ENCODE peak calls at places on chromosomes 2 and 18, in six cellular contexts. One of them, this sample, is unnamed.

GRCh38 chr2:148122788-148123187 is 101.9 kb downstream of the MBD5 start:
- DNase-seq in ovary: no peak
- DNase-seq in neural progenitor cell: no peak
- DNase-seq in WERI-Rb-1: no peak
- DNase-seq in lung: no peak
- DNase-seq in cardiac fibroblast: peak; percentile 78
- DNase-seq in this sample: no peak

GRCh38 chr2:182173944-182174622 is 188.4 kb downstream of the PPP1R1C start:
- DNase-seq in WERI-Rb-1: no peak
- DNase-seq in neural progenitor cell: no peak
- DNase-seq in cardiac fibroblast: no peak
- DNase-seq in ovary: no peak
- DNase-seq in lung: no peak
- DNase-seq in this sample: no peak

GRCh38 chr18:46772396-46772795 is 15.5 kb upstream of the ST8SIA5 start:
- DNase-seq in WERI-Rb-1: no peak
- DNase-seq in neural progenitor cell: no peak
- DNase-seq in lung: no peak
- DNase-seq in cardiac fibroblast: no peak
- DNase-seq in ovary: no peak
- DNase-seq in this sample: no peak

GRCh38 chr2:74606927-74607326 is 41.2 kb downstream of the M1AP start:
- DNase-seq in neural progenitor cell: no peak
- DNase-seq in lung: no peak
- DNase-seq in cardiac fibroblast: no peak
- DNase-seq in ovary: no peak
- DNase-seq in WERI-Rb-1: no peak
- DNase-seq in this sample: no peak

GRCh38 chr18:9048808-9049494 is 53.5 kb upstream of the NDUFV2 start:
- DNase-seq in lung: no peak
- DNase-seq in neural progenitor cell: no peak
- DNase-seq in ovary: no peak
- DNase-seq in cardiac fibroblast: peak; percentile 83
- DNase-seq in WERI-Rb-1: no peak
- DNase-seq in this sample: no peak

GRCh38 chr2:236928353-236929153 is 157.1 kb upstream of the COPS8 start:
- DNase-seq in ovary: no peak
- DNase-seq in neural progenitor cell: no peak
- DNase-seq in lung: no peak
- DNase-seq in cardiac fibroblast: no peak
- DNase-seq in WERI-Rb-1: no peak
- DNase-seq in this sample: no peak

GRCh38 chr2:7748717-7749415 is 831.7 kb downstream of the RNF144A start:
- DNase-seq in WERI-Rb-1: no peak
- DNase-seq in ovary: no peak
- DNase-seq in lung: no peak
- DNase-seq in cardiac fibroblast: peak; percentile 8
- DNase-seq in neural progenitor cell: no peak
- DNase-seq in this sample: no peak

GRCh38 chr2:184611221-184612085 is 13.1 kb downstream of the ZNF804A start:
- DNase-seq in lung: no peak
- DNase-seq in neural progenitor cell: no peak
- DNase-seq in cardiac fibroblast: peak; percentile 47
- DNase-seq in ovary: no peak
- DNase-seq in WERI-Rb-1: no peak
- DNase-seq in this sample: no peak

GRCh38 chr2:132884692-132885091 is 214.7 kb upstream of the LYPD1 start:
- DNase-seq in lung: no peak
- DNase-seq in neural progenitor cell: no peak
- DNase-seq in WERI-Rb-1: no peak
- DNase-seq in ovary: no peak
- DNase-seq in cardiac fibroblast: no peak
- DNase-seq in this sample: no peak

GRCh38 chr2:121377676-121378075 is 92.7 kb upstream of the TFCP2L1 start:
- DNase-seq in cardiac fibroblast: peak; percentile 37
- DNase-seq in ovary: no peak
- DNase-seq in lung: no peak
- DNase-seq in WERI-Rb-1: no peak
- DNase-seq in neural progenitor cell: no peak
- DNase-seq in this sample: no peak

GRCh38 chr2:133765693-133766092 is 197.4 kb upstream of the NCKAP5 start:
- DNase-seq in ovary: no peak
- DNase-seq in neural progenitor cell: no peak
- DNase-seq in lung: no peak
- DNase-seq in WERI-Rb-1: no peak
- DNase-seq in cardiac fibroblast: no peak
- DNase-seq in this sample: no peak

GRCh38 chr18:12377556-12378553 is 828 bp upstream of the AFG3L2 start:
- DNase-seq in WERI-Rb-1: no peak
- DNase-seq in lung: no peak
- DNase-seq in ovary: no peak
- DNase-seq in neural progenitor cell: peak; percentile 41
- DNase-seq in cardiac fibroblast: no peak
- DNase-seq in this sample: no peak

GRCh38 chr2:162291748-162292147 is 26.7 kb downstream of the IFIH1 start:
- DNase-seq in neural progenitor cell: no peak
- DNase-seq in lung: no peak
- DNase-seq in WERI-Rb-1: no peak
- DNase-seq in cardiac fibroblast: no peak
- DNase-seq in ovary: no peak
- DNase-seq in this sample: no peak

GRCh38 chr2:197677483-197677882 is 2.1 kb upstream of the RFTN2 start:
- DNase-seq in lung: no peak
- DNase-seq in ovary: no peak
- DNase-seq in WERI-Rb-1: no peak
- DNase-seq in cardiac fibroblast: peak; percentile 44
- DNase-seq in neural progenitor cell: no peak
- DNase-seq in this sample: no peak

GRCh38 chr2:5977477-5977876 is 285.3 kb downstream of the SOX11 start:
- DNase-seq in WERI-Rb-1: no peak
- DNase-seq in cardiac fibroblast: no peak
- DNase-seq in neural progenitor cell: no peak
- DNase-seq in ovary: no peak
- DNase-seq in lung: no peak
- DNase-seq in this sample: no peak

GRCh38 chr2:583666-584065 is 93.5 kb downstream of the TMEM18 start:
- DNase-seq in neural progenitor cell: no peak
- DNase-seq in WERI-Rb-1: no peak
- DNase-seq in cardiac fibroblast: no peak
- DNase-seq in ovary: no peak
- DNase-seq in lung: no peak
- DNase-seq in this sample: no peak

GRCh38 chr18:75408554-75409506 is 18.7 kb downstream of the SMIM21 start:
- DNase-seq in ovary: no peak
- DNase-seq in cardiac fibroblast: peak; percentile 99
- DNase-seq in WERI-Rb-1: no peak
- DNase-seq in neural progenitor cell: no peak
- DNase-seq in lung: no peak
- DNase-seq in this sample: peak; percentile 71

GRCh38 chr2:186551323-186552050 is 38.4 kb upstream of the ITGAV start:
- DNase-seq in cardiac fibroblast: peak; percentile 88
- DNase-seq in WERI-Rb-1: no peak
- DNase-seq in lung: no peak
- DNase-seq in ovary: no peak
- DNase-seq in neural progenitor cell: no peak
- DNase-seq in this sample: no peak

GRCh38 chr18:9683418-9684396 is 24.4 kb upstream of the RAB31 start:
- DNase-seq in lung: no peak
- DNase-seq in ovary: peak; percentile 43
- DNase-seq in cardiac fibroblast: peak; percentile 88
- DNase-seq in neural progenitor cell: no peak
- DNase-seq in WERI-Rb-1: no peak
- DNase-seq in this sample: no peak

GRCh38 chr18:43589611-43590151 is 312.4 kb upstream of the SYT4 start:
- DNase-seq in neural progenitor cell: no peak
- DNase-seq in WERI-Rb-1: no peak
- DNase-seq in cardiac fibroblast: no peak
- DNase-seq in lung: no peak
- DNase-seq in ovary: no peak
- DNase-seq in this sample: no peak

GRCh38 chr2:8086796-8087479 is 594.9 kb upstream of the ID2 start:
- DNase-seq in cardiac fibroblast: peak; percentile 93
- DNase-seq in lung: no peak
- DNase-seq in WERI-Rb-1: no peak
- DNase-seq in ovary: no peak
- DNase-seq in neural progenitor cell: no peak
- DNase-seq in this sample: peak; percentile 71

GRCh38 chr2:183123959-183124221 is 353 bp upstream of the NUP35 start:
- DNase-seq in lung: no peak
- DNase-seq in neural progenitor cell: no peak
- DNase-seq in cardiac fibroblast: no peak
- DNase-seq in ovary: no peak
- DNase-seq in WERI-Rb-1: no peak
- DNase-seq in this sample: no peak

GRCh38 chr2:77156599-77156998 is 365.6 kb downstream of the LRRTM4 start:
- DNase-seq in lung: no peak
- DNase-seq in cardiac fibroblast: no peak
- DNase-seq in WERI-Rb-1: no peak
- DNase-seq in ovary: no peak
- DNase-seq in neural progenitor cell: no peak
- DNase-seq in this sample: no peak

GRCh38 chr2:57296795-57297517 is 749.6 kb upstream of the VRK2 start:
- DNase-seq in ovary: no peak
- DNase-seq in neural progenitor cell: no peak
- DNase-seq in cardiac fibroblast: peak; percentile 51
- DNase-seq in lung: no peak
- DNase-seq in WERI-Rb-1: no peak
- DNase-seq in this sample: no peak

GRCh38 chr2:60882971-60883753 is 1.8 kb downstream of the REL start:
- DNase-seq in cardiac fibroblast: peak; percentile 32
- DNase-seq in neural progenitor cell: peak; percentile 18
- DNase-seq in lung: no peak
- DNase-seq in ovary: no peak
- DNase-seq in WERI-Rb-1: no peak
- DNase-seq in this sample: no peak

GRCh38 chr2:235579128-235579527 is 85.3 kb downstream of the AGAP1 start:
- DNase-seq in WERI-Rb-1: no peak
- DNase-seq in neural progenitor cell: no peak
- DNase-seq in lung: no peak
- DNase-seq in ovary: no peak
- DNase-seq in cardiac fibroblast: no peak
- DNase-seq in this sample: no peak

GRCh38 chr2:187424156-187424555 is 23.9 kb downstream of the CALCRL start:
- DNase-seq in WERI-Rb-1: no peak
- DNase-seq in ovary: no peak
- DNase-seq in cardiac fibroblast: peak; percentile 80
- DNase-seq in lung: no peak
- DNase-seq in neural progenitor cell: no peak
- DNase-seq in this sample: no peak

GRCh38 chr2:176079285-176079830 is 4.4 kb downstream of the EVX2 start:
- DNase-seq in neural progenitor cell: peak; percentile 62
- DNase-seq in cardiac fibroblast: no peak
- DNase-seq in ovary: no peak
- DNase-seq in WERI-Rb-1: no peak
- DNase-seq in lung: no peak
- DNase-seq in this sample: no peak

GRCh38 chr2:110732422-110733413 is at the start of gene ACOXL:
- DNase-seq in cardiac fibroblast: no peak
- DNase-seq in ovary: no peak
- DNase-seq in lung: peak; percentile 88
- DNase-seq in WERI-Rb-1: no peak
- DNase-seq in neural progenitor cell: peak; percentile 65
- DNase-seq in this sample: no peak

GRCh38 chr2:176565641-176566323 is 296.5 kb downstream of the MTX2 start:
- DNase-seq in lung: no peak
- DNase-seq in neural progenitor cell: no peak
- DNase-seq in ovary: no peak
- DNase-seq in WERI-Rb-1: no peak
- DNase-seq in cardiac fibroblast: no peak
- DNase-seq in this sample: no peak

GRCh38 chr2:188293601-188294482 is 2.2 kb downstream of the GULP1 start:
- DNase-seq in ovary: peak; percentile 70
- DNase-seq in cardiac fibroblast: peak; percentile 64
- DNase-seq in neural progenitor cell: peak; percentile 29
- DNase-seq in WERI-Rb-1: peak; percentile 10
- DNase-seq in lung: peak; percentile 59
- DNase-seq in this sample: peak; percentile 46

DNA sequence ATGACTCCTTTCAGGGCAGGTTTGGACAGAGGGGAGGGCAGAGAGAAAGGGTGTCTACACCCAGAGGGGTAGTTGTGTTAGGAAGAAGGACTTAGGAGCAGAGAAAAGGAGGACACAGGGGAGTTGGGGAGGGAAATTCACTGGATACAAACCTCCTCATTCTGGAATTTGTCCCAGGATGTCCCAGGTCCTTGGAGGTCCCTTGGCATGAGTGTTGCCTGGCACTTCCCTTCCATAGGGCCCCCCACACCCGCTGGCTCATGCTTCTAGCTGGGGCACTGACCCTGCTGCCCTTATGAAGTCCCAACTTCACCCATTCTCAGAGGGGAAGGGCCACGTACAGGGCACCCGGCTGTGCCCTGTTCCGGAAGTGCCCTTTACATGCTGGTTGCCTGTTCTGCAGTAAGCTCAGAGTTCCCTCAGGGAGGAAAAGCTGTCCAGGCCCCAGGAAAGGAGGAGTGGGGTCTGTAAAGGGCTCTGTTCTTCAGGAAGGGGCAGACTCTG is 93.6 kb upstream of the SMAD2 start:
- DNase-seq in lung: no peak
- DNase-seq in cardiac fibroblast: no peak
- DNase-seq in neural progenitor cell: no peak
- DNase-seq in WERI-Rb-1: no peak
- DNase-seq in ovary: no peak
- DNase-seq in this sample: no peak
- TF ChIP-seq CTCF in lung: no peak
- TF ChIP-seq CTCF in cardiac fibroblast: no peak
- TF ChIP-seq CTCF in neural progenitor cell: no peak
- TF ChIP-seq CTCF in WERI-Rb-1: no peak
- TF ChIP-seq CTCF in ovary: no peak
- TF ChIP-seq CTCF in this sample: no peak

GRCh38 chr2:139514946-139515345 is 734.8 kb upstream of the NXPH2 start:
- DNase-seq in WERI-Rb-1: no peak
- DNase-seq in cardiac fibroblast: no peak
- DNase-seq in ovary: no peak
- DNase-seq in neural progenitor cell: no peak
- DNase-seq in lung: no peak
- DNase-seq in this sample: no peak
- TF ChIP-seq CTCF in WERI-Rb-1: no peak
- TF ChIP-seq CTCF in cardiac fibroblast: no peak
- TF ChIP-seq CTCF in ovary: no peak
- TF ChIP-seq CTCF in neural progenitor cell: no peak
- TF ChIP-seq CTCF in lung: no peak
- TF ChIP-seq CTCF in this sample: no peak

GRCh38 chr2:70946832-70947442 is 11.2 kb downstream of the ATP6V1B1 start:
- DNase-seq in cardiac fibroblast: peak; percentile 73
- DNase-seq in lung: no peak
- DNase-seq in neural progenitor cell: peak; percentile 84
- DNase-seq in ovary: peak; percentile 39
- DNase-seq in WERI-Rb-1: peak; percentile 79
- DNase-seq in this sample: peak; percentile 8
- TF ChIP-seq CTCF in cardiac fibroblast: peak; percentile 81
- TF ChIP-seq CTCF in lung: peak; percentile 57
- TF ChIP-seq CTCF in neural progenitor cell: peak; percentile 93
- TF ChIP-seq CTCF in ovary: peak; percentile 41
- TF ChIP-seq CTCF in WERI-Rb-1: peak; percentile 76
- TF ChIP-seq CTCF in this sample: peak; percentile 84

DNA sequence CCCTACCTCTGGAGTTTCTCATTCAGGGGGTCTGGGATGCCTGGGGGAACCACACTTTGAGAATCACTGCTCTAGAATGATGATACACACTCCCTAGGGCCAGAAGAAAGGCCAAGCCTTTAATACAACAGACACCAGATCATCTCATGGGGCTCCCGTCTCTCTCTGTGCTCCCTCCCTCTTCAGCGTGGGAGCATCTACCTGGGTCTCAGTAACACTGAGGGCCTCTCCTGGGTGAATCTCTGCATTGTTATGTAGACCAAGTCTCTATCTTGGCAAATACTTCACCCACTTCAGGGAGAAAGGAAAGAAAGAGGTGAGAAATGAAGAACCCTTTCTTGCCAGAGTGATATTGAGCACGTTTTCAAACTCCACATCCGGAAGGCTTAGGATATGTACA is 146.8 kb upstream of the MSH6 start:
- DNase-seq in neural progenitor cell: no peak
- DNase-seq in WERI-Rb-1: no peak
- DNase-seq in cardiac fibroblast: no peak
- DNase-seq in lung: no peak
- DNase-seq in ovary: no peak
- DNase-seq in this sample: no peak
- TF ChIP-seq CTCF in neural progenitor cell: no peak
- TF ChIP-seq CTCF in WERI-Rb-1: no peak
- TF ChIP-seq CTCF in cardiac fibroblast: no peak
- TF ChIP-seq CTCF in lung: no peak
- TF ChIP-seq CTCF in ovary: no peak
- TF ChIP-seq CTCF in this sample: no peak

This sample was measured in AG09319.